ENCODE peak calls at places on chromosomes 13 and 19, in eight cellular contexts. One of them, this sample, is unnamed.

GRCh38 chr19:34274827-34275625 is 20.7 kb downstream of the GARRE1 start:
- DNase-seq in spleen: no peak
- DNase-seq in left ventricle myocardium inferior: no peak
- DNase-seq in endodermal cell: no peak
- DNase-seq in heart right ventricle: no peak
- DNase-seq in GM23338: no peak
- DNase-seq in fibroblast of lung: peak; percentile 97
- DNase-seq in PC-3: peak; percentile 46
- DNase-seq in this sample: no peak

GRCh38 chr19:48154003-48154402 is 16.1 kb downstream of the LIG1 start:
- DNase-seq in spleen: no peak
- DNase-seq in left ventricle myocardium inferior: no peak
- DNase-seq in endodermal cell: peak; percentile 38
- DNase-seq in heart right ventricle: no peak
- DNase-seq in GM23338: no peak
- DNase-seq in fibroblast of lung: no peak
- DNase-seq in PC-3: no peak
- DNase-seq in this sample: peak; percentile 21

GRCh38 chr13:112443191-112444000 is 67.2 kb downstream of the SPACA7 start:
- DNase-seq in spleen: peak; percentile 57
- DNase-seq in left ventricle myocardium inferior: no peak
- DNase-seq in endodermal cell: peak; percentile 76
- DNase-seq in heart right ventricle: no peak
- DNase-seq in GM23338: peak; percentile 69
- DNase-seq in fibroblast of lung: no peak
- DNase-seq in PC-3: no peak
- DNase-seq in this sample: no peak

GRCh38 chr19:15074371-15074770 is 7.6 kb upstream of the OR1I1 start:
- DNase-seq in spleen: no peak
- DNase-seq in left ventricle myocardium inferior: no peak
- DNase-seq in endodermal cell: no peak
- DNase-seq in heart right ventricle: no peak
- DNase-seq in GM23338: no peak
- DNase-seq in fibroblast of lung: no peak
- DNase-seq in PC-3: peak; percentile 66
- DNase-seq in this sample: no peak

GRCh38 chr13:113406321-113407102 is 42.6 kb upstream of the GRTP1 start:
- DNase-seq in spleen: peak; percentile 61
- DNase-seq in left ventricle myocardium inferior: no peak
- DNase-seq in endodermal cell: peak; percentile 44
- DNase-seq in heart right ventricle: no peak
- DNase-seq in GM23338: no peak
- DNase-seq in fibroblast of lung: peak; percentile 35
- DNase-seq in PC-3: no peak
- DNase-seq in this sample: no peak

GRCh38 chr13:98265669-98266551 is 88.8 kb upstream of the RNF113B start:
- DNase-seq in spleen: no peak
- DNase-seq in left ventricle myocardium inferior: no peak
- DNase-seq in endodermal cell: peak; percentile 32
- DNase-seq in heart right ventricle: no peak
- DNase-seq in GM23338: no peak
- DNase-seq in fibroblast of lung: peak; percentile 78
- DNase-seq in PC-3: no peak
- DNase-seq in this sample: no peak

GRCh38 chr13:113507564-113508210 is 17.2 kb upstream of the DCUN1D2 start:
- DNase-seq in spleen: no peak
- DNase-seq in left ventricle myocardium inferior: no peak
- DNase-seq in endodermal cell: no peak
- DNase-seq in heart right ventricle: no peak
- DNase-seq in GM23338: no peak
- DNase-seq in fibroblast of lung: no peak
- DNase-seq in PC-3: no peak
- DNase-seq in this sample: no peak

GRCh38 chr19:33916792-33917191 is 120.1 kb downstream of the KCTD15 start:
- DNase-seq in spleen: no peak
- DNase-seq in left ventricle myocardium inferior: no peak
- DNase-seq in endodermal cell: no peak
- DNase-seq in heart right ventricle: no peak
- DNase-seq in GM23338: no peak
- DNase-seq in fibroblast of lung: no peak
- DNase-seq in PC-3: no peak
- DNase-seq in this sample: no peak

GRCh38 chr13:49140910-49141611 is 79.1 kb upstream of the MLNR start:
- DNase-seq in spleen: no peak
- DNase-seq in left ventricle myocardium inferior: no peak
- DNase-seq in endodermal cell: no peak
- DNase-seq in heart right ventricle: no peak
- DNase-seq in GM23338: no peak
- DNase-seq in fibroblast of lung: no peak
- DNase-seq in PC-3: no peak
- DNase-seq in this sample: no peak

GRCh38 chr13:98796191-98796590 is 43.7 kb upstream of the SLC15A1 start:
- DNase-seq in spleen: no peak
- DNase-seq in left ventricle myocardium inferior: no peak
- DNase-seq in endodermal cell: no peak
- DNase-seq in heart right ventricle: no peak
- DNase-seq in GM23338: no peak
- DNase-seq in fibroblast of lung: no peak
- DNase-seq in PC-3: no peak
- DNase-seq in this sample: no peak

GRCh38 chr13:96214804-96215445 is 125.0 kb downstream of the HS6ST3 start:
- DNase-seq in spleen: no peak
- DNase-seq in left ventricle myocardium inferior: no peak
- DNase-seq in endodermal cell: no peak
- DNase-seq in heart right ventricle: no peak
- DNase-seq in GM23338: no peak
- DNase-seq in fibroblast of lung: no peak
- DNase-seq in PC-3: no peak
- DNase-seq in this sample: no peak
- H3K4me3 ChIP-seq in spleen: no peak overlapping the region
- H3K4me3 ChIP-seq in left ventricle myocardium inferior: no peak overlapping the region
- H3K4me3 ChIP-seq in endodermal cell: no peak overlapping the region
- H3K4me3 ChIP-seq in heart right ventricle: no peak overlapping the region
- H3K4me3 ChIP-seq in GM23338: no peak overlapping the region
- H3K4me3 ChIP-seq in fibroblast of lung: no peak overlapping the region
- H3K4me3 ChIP-seq in PC-3: no peak overlapping the region
- H3K4me3 ChIP-seq in this sample: no peak overlapping the region

DNA sequence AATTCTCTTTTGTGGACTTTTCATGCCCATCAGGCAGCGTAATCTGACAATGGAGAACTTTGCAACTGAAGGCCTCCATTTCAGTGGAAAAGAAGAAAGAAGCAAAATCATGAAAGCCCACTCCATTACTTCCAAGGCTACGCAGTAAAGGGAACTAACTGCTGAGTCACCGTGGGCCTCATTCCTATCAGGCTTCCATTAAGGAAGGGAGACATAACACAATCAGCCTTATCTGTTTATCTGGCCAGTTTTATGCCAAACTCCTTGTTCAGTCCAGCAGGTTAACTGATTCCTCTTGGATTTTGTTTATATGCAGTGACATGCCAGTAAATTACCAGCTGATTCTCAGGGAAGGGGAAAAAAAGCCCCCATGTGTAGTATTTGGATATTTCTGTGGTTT is 56.8 kb upstream of the KATNAL1 start:
- DNase-seq in spleen: no peak
- DNase-seq in left ventricle myocardium inferior: no peak
- DNase-seq in endodermal cell: no peak
- DNase-seq in heart right ventricle: no peak
- DNase-seq in GM23338: no peak
- DNase-seq in fibroblast of lung: peak; percentile 60
- DNase-seq in PC-3: no peak
- DNase-seq in this sample: no peak
- H3K27ac ChIP-seq in spleen: no peak overlapping the region
- H3K27ac ChIP-seq in left ventricle myocardium inferior: peak overlapping the region; percentile 68
- H3K27ac ChIP-seq in endodermal cell: no peak overlapping the region
- H3K27ac ChIP-seq in heart right ventricle: peak overlapping the region; percentile 57
- H3K27ac ChIP-seq in GM23338: peak overlapping the region; percentile 48
- H3K27ac ChIP-seq in fibroblast of lung: no peak overlapping the region
- H3K27ac ChIP-seq in PC-3: no peak overlapping the region
- H3K27ac ChIP-seq in this sample: no peak overlapping the region

DNA sequence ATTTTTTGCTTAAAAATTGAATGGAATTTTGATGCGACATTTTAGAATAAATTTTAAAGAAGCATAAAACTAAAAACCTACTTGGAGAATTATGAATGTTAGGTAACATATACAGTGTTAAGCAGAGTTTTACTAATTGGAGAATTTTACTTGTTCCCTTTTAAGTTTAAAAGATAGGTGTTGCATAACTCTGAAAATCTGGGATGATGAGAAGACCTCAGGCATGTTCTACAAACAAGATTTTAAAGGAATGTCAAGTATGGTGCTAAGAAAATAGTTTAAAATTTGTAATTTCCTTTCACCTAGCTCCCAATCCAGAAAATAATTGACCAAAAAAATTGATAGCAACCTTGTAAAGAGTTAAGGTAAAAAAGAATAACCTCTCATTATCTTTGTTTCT is 135.8 kb downstream of the RFC3 start:
- DNase-seq in spleen: no peak
- DNase-seq in left ventricle myocardium inferior: no peak
- DNase-seq in endodermal cell: no peak
- DNase-seq in heart right ventricle: no peak
- DNase-seq in GM23338: no peak
- DNase-seq in fibroblast of lung: peak; percentile 52
- DNase-seq in PC-3: no peak
- DNase-seq in this sample: no peak
- H3K4me1 ChIP-seq in spleen: no peaks in the 10 kb centered on the region
- H3K4me1 ChIP-seq in left ventricle myocardium inferior: no peaks in the 10 kb centered on the region
- H3K4me1 ChIP-seq in endodermal cell: no peaks in the 10 kb centered on the region
- H3K4me1 ChIP-seq in heart right ventricle: no peaks in the 10 kb centered on the region
- H3K4me1 ChIP-seq in GM23338: no peaks in the 10 kb centered on the region
- H3K4me1 ChIP-seq in fibroblast of lung: no peaks in the 10 kb centered on the region
- H3K4me1 ChIP-seq in PC-3: no peaks in the 10 kb centered on the region
- H3K4me1 ChIP-seq in this sample: no peaks in the 10 kb centered on the region

GRCh38 chr13:75465236-75465635 is 16.7 kb downstream of the TBC1D4 start:
- DNase-seq in spleen: no peak
- DNase-seq in left ventricle myocardium inferior: no peak
- DNase-seq in endodermal cell: no peak
- DNase-seq in heart right ventricle: no peak
- DNase-seq in GM23338: no peak
- DNase-seq in fibroblast of lung: no peak
- DNase-seq in PC-3: no peak
- DNase-seq in this sample: no peak

GRCh38 chr13:75461314-75461713 is 20.7 kb downstream of the TBC1D4 start:
- DNase-seq in spleen: no peak
- DNase-seq in left ventricle myocardium inferior: no peak
- DNase-seq in endodermal cell: no peak
- DNase-seq in heart right ventricle: no peak
- DNase-seq in GM23338: no peak
- DNase-seq in fibroblast of lung: peak; percentile 12
- DNase-seq in PC-3: no peak
- DNase-seq in this sample: no peak

GRCh38 chr13:75458696-75459422 is 23.1 kb downstream of the TBC1D4 start:
- DNase-seq in spleen: no peak
- DNase-seq in left ventricle myocardium inferior: peak; percentile 41
- DNase-seq in endodermal cell: peak; percentile 59
- DNase-seq in heart right ventricle: peak; percentile 56
- DNase-seq in GM23338: peak; percentile 40
- DNase-seq in fibroblast of lung: no peak
- DNase-seq in PC-3: no peak
- DNase-seq in this sample: peak; percentile 60

GRCh38 chr13:75455962-75456361 is 26.0 kb downstream of the TBC1D4 start:
- DNase-seq in spleen: no peak
- DNase-seq in left ventricle myocardium inferior: no peak
- DNase-seq in endodermal cell: no peak
- DNase-seq in heart right ventricle: no peak
- DNase-seq in GM23338: no peak
- DNase-seq in fibroblast of lung: no peak
- DNase-seq in PC-3: no peak
- DNase-seq in this sample: no peak

DNA sequence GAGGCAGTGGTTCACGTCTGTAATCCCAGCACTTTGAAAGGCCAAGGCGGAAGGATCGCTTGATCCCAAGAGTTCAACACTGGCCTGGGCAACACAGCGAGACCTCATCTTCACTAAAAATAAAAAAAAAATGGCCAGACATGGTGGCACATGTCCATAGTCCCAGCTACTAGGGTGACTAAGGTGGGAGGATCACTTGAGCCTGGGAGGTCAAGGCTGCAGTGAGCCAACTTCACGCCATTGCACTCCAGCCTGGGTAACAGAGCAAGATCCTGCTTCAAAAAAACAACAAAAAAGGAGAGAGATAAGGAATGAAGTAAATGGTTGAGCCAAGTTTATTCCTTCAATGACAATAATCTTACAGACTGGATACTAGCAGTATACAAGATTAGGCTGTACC is 21.3 kb downstream of the TBC1D4 start:
- DNase-seq in spleen: no peak
- DNase-seq in left ventricle myocardium inferior: no peak
- DNase-seq in endodermal cell: no peak
- DNase-seq in heart right ventricle: no peak
- DNase-seq in GM23338: no peak
- DNase-seq in fibroblast of lung: no peak
- DNase-seq in PC-3: no peak
- DNase-seq in this sample: no peak
- H3K4me3 ChIP-seq in spleen: no peak overlapping the region
- H3K4me3 ChIP-seq in left ventricle myocardium inferior: no peak overlapping the region
- H3K4me3 ChIP-seq in endodermal cell: no peak overlapping the region
- H3K4me3 ChIP-seq in heart right ventricle: no peak overlapping the region
- H3K4me3 ChIP-seq in GM23338: no peak overlapping the region
- H3K4me3 ChIP-seq in fibroblast of lung: no peak overlapping the region
- H3K4me3 ChIP-seq in PC-3: no peak overlapping the region
- H3K4me3 ChIP-seq in this sample: no peak overlapping the region

This sample was measured in right cardiac atrium.